ENCODE peak calls at places on chromosomes 1 and 21, in five cellular contexts. P is GM13977, O is body of pancreas, N is progenitor cell of endocrine pancreas, Z is AG04450. U is an unnamed sample.

GRCh38 chr1:84689514-84690396 is 506 bp downstream of the SSX2IP start:
- DNase-seq in P (no peak), O (peak), Z (no peak), N (no peak), U (peak)

GRCh38 chr1:170617595-170618215 is 46.2 kb upstream of the PRRX1 start:
- DNase-seq in O (no peak), P (no peak), Z (no peak), N (no peak), U (no peak)

GRCh38 chr1:30109853-30110252 is 613.5 kb downstream of the MATN1 start:
- DNase-seq in N (no peak), Z (peak), P (no peak), O (peak), U (no peak)

GRCh38 chr21:41643246-41643966 is 123.4 kb downstream of the RIPK4 start:
- DNase-seq in N (no peak), Z (no peak), P (no peak), O (no peak), U (no peak)

GRCh38 chr1:21494196-21494595 is 15.0 kb upstream of the ALPL start:
- DNase-seq in P (no peak), O (no peak), Z (no peak), N (no peak), U (no peak)

GRCh38 chr1:247854899-247855545 is 2.0 kb upstream of the TRIM58 start:
- DNase-seq in P (no peak), N (no peak), O (no peak), Z (no peak), U (no peak)

GRCh38 chr1:9233241-9233941 is 1.2 kb upstream of the H6PD start:
- DNase-seq in O (peak), Z (no peak), P (no peak), N (no peak), U (no peak)

GRCh38 chr1:43952731-43953350 is 6.1 kb downstream of the IPO13 start:
- DNase-seq in O (peak), Z (no peak), N (no peak), P (no peak), U (no peak)

GRCh38 chr21:35561076-35561475 is 499.2 kb downstream of the SETD4 start:
- DNase-seq in P (no peak), O (no peak), N (no peak), Z (no peak), U (no peak)

GRCh38 chr1:28428012-28428411 is 58.5 kb downstream of the PHACTR4 start:
- DNase-seq in O (no peak), P (peak), Z (no peak), N (no peak), U (peak)

GRCh38 chr21:32771134-32771523 is 426 bp downstream of the PAXBP1 start:
- DNase-seq in Z (peak), N (peak), O (peak), P (peak), U (peak)

GRCh38 chr1:171251741-171252300 is 3.5 kb downstream of the FMO1 start:
- DNase-seq in Z (no peak), N (peak), P (no peak), O (peak), U (peak)

GRCh38 chr1:153475282-153475681 is 14.8 kb upstream of the S100A7 start:
- DNase-seq in N (no peak), O (no peak), Z (no peak), P (no peak), U (no peak)

GRCh38 chr1:53410100-53410541 is 49.1 kb upstream of the DMRTB1 start:
- DNase-seq in O (no peak), N (no peak), Z (no peak), P (peak), U (no peak)

GRCh38 chr1:60857851-60858250 is 224.5 kb upstream of the NFIA start:
- DNase-seq in P (no peak), O (no peak), N (no peak), Z (no peak), U (no peak)

GRCh38 chr1:59682405-59683080 is 132.2 kb upstream of the HOOK1 start:
- DNase-seq in O (no peak), P (no peak), N (no peak), Z (no peak), U (no peak)

GRCh38 chr21:43733529-43734071 is 14.7 kb downstream of the PDXK start:
- DNase-seq in P (no peak), Z (no peak), O (no peak), N (no peak), U (no peak)

GRCh38 chr21:33732038-33732437 is 89.7 kb downstream of the ITSN1 start:
- DNase-seq in O (no peak), N (no peak), P (no peak), Z (no peak), U (no peak)

GRCh38 chr1:19157653-19158052 is 52.4 kb downstream of the UBR4 start:
- DNase-seq in O (no peak), Z (no peak), N (no peak), P (no peak), U (no peak)

GRCh38 chr1:61132176-61133047 is 50.1 kb downstream of the NFIA start:
- DNase-seq in O (no peak), Z (no peak), N (no peak), P (no peak), U (no peak)

GRCh38 chr21:25944082-25944481 is 209.3 kb downstream of the GABPA start:
- DNase-seq in Z (no peak), O (no peak), N (no peak), P (no peak), U (no peak)

GRCh38 chr21:45502006-45502345 is 40.3 kb downstream of the SLC19A1 start:
- DNase-seq in N (no peak), P (no peak), O (no peak), Z (no peak), U (no peak)

GRCh38 chr1:19918057-19918456 is 5.4 kb downstream of the PLA2G2E start:
- DNase-seq in N (peak), O (peak), P (peak), Z (peak), U (peak)

GRCh38 chr1:113046569-113046968 is 26.4 kb upstream of the LRIG2 start:
- DNase-seq in O (no peak), P (no peak), Z (no peak), N (no peak), U (no peak)

GRCh38 chr1:240831191-240831631 is 219.3 kb upstream of the GREM2 start:
- DNase-seq in O (no peak), P (no peak), N (no peak), Z (peak), U (no peak)

GRCh38 chr1:25872708-25873107 is 2.8 kb downstream of the PAQR7 start:
- DNase-seq in N (no peak), P (no peak), O (no peak), Z (no peak), U (no peak)

GRCh38 chr1:93255222-93256079 is 74.9 kb downstream of the CCDC18 start:
- DNase-seq in P (no peak), Z (peak), N (no peak), O (no peak), U (no peak)

DNA sequence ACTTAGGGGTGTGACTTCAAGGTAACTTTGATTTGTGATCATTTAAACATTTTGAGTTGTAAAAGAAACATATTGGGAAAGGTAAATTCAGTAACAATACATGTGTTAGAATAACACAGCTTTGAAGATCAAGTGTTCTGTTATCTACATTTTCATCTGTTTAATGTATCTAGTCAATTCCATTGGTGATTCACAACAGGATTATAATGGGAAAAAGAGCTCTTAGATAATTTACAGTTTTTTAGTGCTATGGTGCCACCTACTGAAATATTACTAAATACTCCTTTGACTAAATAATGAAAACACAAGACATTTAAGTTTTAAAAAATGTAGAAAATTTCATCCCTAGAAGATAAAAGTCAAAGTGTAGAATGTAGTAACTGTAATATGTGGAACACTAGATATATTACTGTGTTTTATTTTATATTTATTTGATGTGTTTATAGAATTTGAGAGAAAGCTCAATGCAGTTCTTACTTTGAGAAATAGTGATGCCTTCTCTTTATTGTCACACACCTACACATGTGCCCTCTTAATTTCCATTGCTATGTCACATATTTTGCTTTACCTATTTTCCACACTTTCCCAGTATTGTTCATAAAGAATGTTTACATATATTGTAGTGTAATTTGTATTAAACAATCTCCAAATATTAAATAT is 47.4 kb downstream of the PTPRC start:
- DNase-seq in P (no peak), O (no peak), Z (no peak), N (no peak), U (no peak)
- TF ChIP-seq CTCF in P (peak), O (peak), Z (peak), N (peak), U (no peak)

DNA sequence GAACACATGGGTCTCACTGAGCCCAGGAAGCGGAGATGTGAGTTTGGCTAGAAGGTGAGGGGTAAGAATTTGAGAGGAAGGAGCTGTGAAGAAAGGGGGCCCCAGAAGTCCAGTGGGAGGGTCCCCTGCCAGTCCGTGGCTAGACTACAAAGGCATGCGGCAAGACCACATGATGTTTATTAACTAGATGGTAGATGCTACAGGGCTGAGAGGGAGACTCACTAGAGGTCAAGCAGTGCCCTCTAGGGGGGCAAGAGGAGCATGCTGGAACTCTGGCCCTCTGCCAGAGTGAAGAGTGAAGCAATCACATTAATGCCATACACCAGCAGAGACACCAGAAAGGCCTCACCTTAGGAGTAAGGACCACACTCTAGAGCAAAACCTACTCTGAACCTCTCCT is 12.2 kb downstream of the KIAA0319L start:
- DNase-seq in P (peak), O (peak), Z (no peak), N (no peak), U (peak)
- TF ChIP-seq CTCF in P (peak), O (peak), Z (peak), N (peak), U (peak)

GRCh38 chr1:204494281-204495077 is at the start of gene PIK3C2B:
- DNase-seq in O (peak), Z (peak), N (peak), P (peak), U (peak)
- TF ChIP-seq CTCF in O (peak), Z (peak), N (peak), P (peak), U (peak)

GRCh38 chr1:37393173-37393572 is 81.2 kb upstream of the ZC3H12A start:
- DNase-seq in O (no peak), P (no peak), Z (no peak), N (no peak), U (no peak)

GRCh38 chr1:37392051-37392450 is 82.3 kb upstream of the ZC3H12A start:
- DNase-seq in Z (no peak), O (no peak), N (no peak), P (no peak), U (no peak)

GRCh38 chr1:37398096-37398495 is 76.3 kb upstream of the ZC3H12A start:
- DNase-seq in P (no peak), N (no peak), Z (no peak), O (no peak), U (no peak)

GRCh38 chr1:37393585-37394120 is 80.7 kb upstream of the ZC3H12A start:
- DNase-seq in Z (no peak), P (no peak), O (no peak), N (no peak), U (no peak)

DNA sequence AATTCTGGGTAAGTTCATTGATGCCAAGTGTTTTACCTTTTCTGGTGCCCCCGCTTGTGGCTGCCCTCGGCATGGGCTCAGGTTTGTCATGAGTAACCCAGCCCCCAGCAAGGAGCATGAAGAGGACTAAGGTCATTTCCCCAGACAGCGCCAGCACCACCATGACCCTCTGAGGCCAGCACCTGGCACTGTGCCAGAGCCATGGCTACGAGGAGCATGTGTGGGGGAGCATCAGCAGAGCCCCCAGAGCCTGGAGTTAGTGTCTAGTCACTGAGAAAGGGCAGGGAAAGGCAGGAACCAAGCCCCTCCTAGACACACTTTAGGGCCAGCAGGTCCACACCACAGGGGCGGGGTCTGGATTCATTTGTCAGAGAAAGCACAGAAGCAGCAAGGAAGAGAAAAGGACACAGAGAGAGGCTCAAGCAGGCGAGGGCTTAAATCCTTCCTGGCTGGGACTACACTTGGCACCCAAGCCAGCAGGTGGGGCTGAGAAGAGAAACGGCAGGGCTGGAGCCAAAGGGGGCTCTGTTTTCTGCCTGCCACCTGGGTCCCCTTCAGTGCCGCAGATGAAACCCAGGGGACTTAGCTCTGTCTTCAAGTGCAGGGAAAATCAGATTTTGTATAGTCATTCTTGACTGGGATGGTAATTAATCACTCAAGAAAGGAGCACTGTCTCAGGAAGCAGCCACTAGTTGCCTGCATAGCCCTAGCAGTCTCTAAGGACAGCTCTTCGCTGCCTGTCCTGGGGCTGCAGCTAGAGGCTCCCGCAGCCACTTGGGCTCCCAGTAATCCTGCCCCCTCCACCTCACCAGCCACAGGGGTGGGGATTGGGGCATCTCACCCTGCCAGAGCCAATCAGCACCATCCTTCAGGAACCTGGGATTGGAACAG is 79.6 kb upstream of the ZC3H12A start:
- DNase-seq in Z (no peak), P (no peak), O (no peak), N (no peak), U (no peak)
- TF ChIP-seq CTCF in Z (no peak), P (no peak), O (no peak), N (no peak), U (no peak)

GRCh38 chr1:76867342-76868130 is at the start of gene ST6GALNAC5:
- DNase-seq in N (peak), P (peak), Z (no peak), O (no peak), U (peak)
- TF ChIP-seq CTCF in N (peak), P (no peak), Z (peak), O (no peak), U (no peak)

DNA sequence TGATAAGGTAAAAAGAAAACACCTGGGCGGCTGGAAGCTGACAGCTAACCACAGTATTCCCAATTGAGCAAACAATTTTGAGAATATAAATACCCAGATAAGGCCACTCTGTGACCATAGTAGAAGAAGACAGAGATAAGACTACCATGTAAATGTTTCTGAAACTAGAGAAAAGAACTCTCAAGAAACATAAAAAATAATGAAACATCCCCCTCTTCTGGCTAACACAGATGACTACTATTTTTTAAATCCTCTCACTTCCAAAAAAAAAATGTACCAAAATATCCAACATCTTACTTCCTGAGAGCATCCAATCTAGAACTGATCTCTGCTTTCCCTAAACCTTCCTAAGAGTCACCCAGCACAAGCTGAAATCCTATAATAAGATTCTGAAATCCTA is 125.9 kb downstream of the HFM1 start:
- DNase-seq in Z (no peak), O (no peak), P (peak), N (no peak), U (no peak)
- TF ChIP-seq CTCF in Z (peak), O (peak), P (no peak), N (peak), U (no peak)

U was measured in GM20000.